ENCODE peak calls at places on chromosomes 16 and 17, in seven cellular contexts. Y is endothelial cell, P is heart right ventricle, V is ascending aorta, N is lower lobe of right lung, F is natural killer cell, A is fibroblast of mammary gland. Q is an unnamed sample.
A peak's percentile ranks its signal among the peaks of the same experiment; 100 is the strongest.

GRCh38 chr16:2043296-2043979 is 4.2 kb downstream of the NTHL1 start:
- DNase-seq in V (no peak), N (no peak), F (no peak), Y (no peak), A (no peak), P (no peak), Q (peak; percentile 83)

GRCh38 chr16:56314244-56314850 is 111.0 kb downstream of the AMFR start:
- DNase-seq in P (no peak), Y (no peak), N (no peak), A (no peak), V (no peak), F (no peak), Q (no peak)

GRCh38 chr16:27268376-27269299 is at the start of gene NSMCE1:
- DNase-seq in A (peak; percentile 96), N (peak; percentile 98), F (peak; percentile 98), Y (peak; percentile 91), P (peak; percentile 99), V (peak; percentile 98), Q (peak; percentile 97)

GRCh38 chr17:12421646-12422306 is 243.9 kb upstream of the MYOCD start:
- DNase-seq in N (no peak), Y (no peak), P (no peak), V (no peak), A (no peak), F (no peak), Q (no peak)

GRCh38 chr16:71254832-71255560 is 24.5 kb upstream of the HYDIN start:
- DNase-seq in A (no peak), V (no peak), N (no peak), Y (no peak), P (no peak), F (no peak), Q (no peak)

GRCh38 chr16:70736454-70737376 is 50.9 kb upstream of the MTSS2 start:
- DNase-seq in N (no peak), V (no peak), P (no peak), F (no peak), A (peak; percentile 33), Y (no peak), Q (peak; percentile 71)

GRCh38 chr16:58584831-58585505 is 44.7 kb downstream of the CNOT1 start:
- DNase-seq in F (no peak), Y (no peak), V (no peak), N (no peak), P (no peak), A (no peak), Q (no peak)

GRCh38 chr17:50637829-50638571 is 3.3 kb downstream of the ABCC3 start:
- DNase-seq in F (no peak), A (no peak), P (no peak), Y (no peak), V (no peak), N (no peak), Q (peak; percentile 21)

GRCh38 chr16:68232335-68232734 is 3.6 kb downstream of the ESRP2 start:
- DNase-seq in A (no peak), F (no peak), N (peak; percentile 50), V (peak; percentile 61), Y (no peak), P (no peak), Q (peak; percentile 32)

GRCh38 chr17:59859444-59860025 is 33.2 kb downstream of the TUBD1 start:
- DNase-seq in Y (no peak), A (peak; percentile 78), N (no peak), F (no peak), V (no peak), P (no peak), Q (no peak)

GRCh38 chr17:1413281-1413791 is 13.3 kb upstream of the YWHAE start:
- DNase-seq in Y (no peak), F (no peak), A (peak; percentile 94), P (peak; percentile 68), V (peak; percentile 88), N (peak; percentile 63), Q (peak; percentile 76)

GRCh38 chr17:53722407-53722806 is 100.3 kb upstream of the KIF2B start:
- DNase-seq in Y (no peak), V (no peak), N (no peak), A (peak; percentile 97), P (no peak), F (no peak), Q (no peak)

GRCh38 chr16:23186171-23186570 is 3.6 kb downstream of the SCNN1G start:
- DNase-seq in N (no peak), A (no peak), Y (no peak), P (peak; percentile 17), F (no peak), V (no peak), Q (no peak)

GRCh38 chr16:76913046-76913445 is 277.9 kb upstream of the MON1B start:
- DNase-seq in F (no peak), N (no peak), A (peak; percentile 56), Y (no peak), P (no peak), V (no peak), Q (no peak)

GRCh38 chr17:50267074-50267841 is 7.0 kb upstream of the TMEM92 start:
- DNase-seq in Y (no peak), V (peak; percentile 63), F (no peak), A (peak; percentile 68), P (no peak), N (peak; percentile 36), Q (no peak)

GRCh38 chr17:58344047-58344790 is 7.8 kb downstream of the SUPT4H1 start:
- DNase-seq in P (no peak), A (no peak), N (no peak), F (peak; percentile 83), Y (no peak), V (no peak), Q (no peak)

GRCh38 chr17:67379251-67379630 is 2.2 kb downstream of the PITPNC1 start:
- DNase-seq in A (no peak), F (no peak), V (no peak), P (no peak), Y (no peak), N (no peak), Q (no peak)

DNA sequence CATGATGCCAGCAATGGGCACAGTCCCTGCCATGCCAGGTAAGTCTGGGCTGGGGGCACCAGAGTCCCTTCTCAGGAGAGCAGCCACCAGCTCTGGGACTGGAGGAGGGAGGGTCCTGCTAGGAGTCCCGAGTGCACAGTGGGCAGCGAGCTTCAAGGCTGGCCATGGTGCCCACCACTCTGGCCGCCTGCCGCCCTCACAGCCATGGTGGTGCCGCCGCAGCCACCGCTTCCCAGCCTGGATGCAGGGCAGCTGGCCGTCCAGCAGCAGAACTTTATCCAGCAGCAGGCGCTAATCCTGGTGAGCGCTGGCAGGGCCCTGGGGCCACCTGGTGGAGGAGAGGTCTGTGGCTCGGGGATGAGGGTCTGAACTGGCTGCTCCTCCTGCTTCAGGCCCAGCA is 17.9 kb upstream of the SMIM5 start:
- DNase-seq in Y (no peak), V (no peak), F (no peak), N (no peak), P (no peak), A (no peak), Q (no peak)
- TF ChIP-seq CTCF in Y (no peak), V (no peak), F (no peak), N (no peak), P (no peak), A (no peak), Q (no peak)

DNA sequence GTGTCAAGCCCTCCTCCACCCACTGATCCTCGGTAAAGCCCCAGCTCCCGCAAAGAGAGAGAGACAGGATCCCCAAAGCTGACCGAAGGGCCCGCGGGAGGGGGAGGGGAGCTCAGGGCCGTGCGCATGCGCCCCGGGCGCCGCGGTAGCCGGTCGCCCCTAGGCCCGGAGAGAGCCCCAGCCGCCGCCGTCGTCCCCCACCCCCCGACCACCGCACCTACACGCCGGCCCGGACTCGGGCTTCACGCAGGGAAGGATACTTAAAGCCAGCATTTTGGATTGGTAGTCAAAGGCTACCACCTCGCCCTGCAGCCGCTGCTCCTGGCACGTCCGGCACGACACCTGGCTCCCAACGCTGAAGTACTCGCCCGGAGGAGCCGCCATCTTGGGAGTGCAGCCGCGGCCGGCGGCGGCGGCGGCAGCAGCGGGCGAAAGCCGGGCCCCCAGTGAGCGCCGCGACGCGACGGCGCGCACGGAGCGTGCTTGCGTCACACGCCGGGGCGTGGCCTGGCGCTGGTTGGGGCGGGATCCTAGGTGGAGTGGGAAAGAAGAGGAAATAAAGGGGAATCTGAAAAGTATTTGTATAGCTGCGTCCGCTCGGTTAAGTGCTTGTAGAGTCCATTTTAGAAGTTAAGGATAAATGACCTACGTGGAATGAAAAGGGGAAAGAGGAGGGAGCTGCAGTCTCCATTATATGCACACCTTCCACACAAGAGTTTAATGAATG is at the start of gene LSM12:
- DNase-seq in A (peak; percentile 88), Y (peak; percentile 94), V (peak; percentile 94), F (peak; percentile 92), P (peak; percentile 93), N (peak; percentile 92), Q (peak; percentile 98)
- TF ChIP-seq CTCF in A (no peak), Y (no peak), V (no peak), F (no peak), P (no peak), N (no peak), Q (no peak)

GRCh38 chr17:2475056-2475455 is 36.6 kb downstream of the METTL16 start:
- DNase-seq in A (no peak), Y (no peak), V (no peak), P (no peak), F (no peak), N (no peak), Q (no peak)

GRCh38 chr17:2478446-2478845 is 33.2 kb downstream of the METTL16 start:
- DNase-seq in P (no peak), N (no peak), V (no peak), Y (no peak), A (no peak), F (no peak), Q (no peak)

DNA sequence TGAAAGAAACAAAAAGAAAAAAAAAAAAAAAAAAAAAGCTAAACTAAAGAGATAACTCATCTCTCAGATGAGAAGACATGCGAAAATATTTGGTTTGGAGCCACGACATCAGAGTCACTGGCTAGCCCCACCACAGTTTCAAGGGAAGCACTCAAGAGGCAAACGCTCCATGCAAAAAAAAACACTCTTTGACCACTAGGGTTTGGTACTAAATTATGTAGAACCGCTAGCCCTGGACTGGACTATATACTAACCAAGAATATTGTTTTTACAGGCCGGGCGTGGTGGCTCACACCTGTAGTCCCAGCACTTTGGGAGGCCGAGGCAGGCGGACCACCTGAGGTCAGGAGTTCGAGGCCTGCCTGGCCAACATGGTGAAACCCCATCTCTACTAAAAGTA is 37.3 kb downstream of the METTL16 start:
- DNase-seq in F (no peak), Y (no peak), P (no peak), A (no peak), N (no peak), V (no peak), Q (no peak)
- TF ChIP-seq CTCF in F (no peak), Y (no peak), P (no peak), A (no peak), N (no peak), V (no peak), Q (no peak)

DNA sequence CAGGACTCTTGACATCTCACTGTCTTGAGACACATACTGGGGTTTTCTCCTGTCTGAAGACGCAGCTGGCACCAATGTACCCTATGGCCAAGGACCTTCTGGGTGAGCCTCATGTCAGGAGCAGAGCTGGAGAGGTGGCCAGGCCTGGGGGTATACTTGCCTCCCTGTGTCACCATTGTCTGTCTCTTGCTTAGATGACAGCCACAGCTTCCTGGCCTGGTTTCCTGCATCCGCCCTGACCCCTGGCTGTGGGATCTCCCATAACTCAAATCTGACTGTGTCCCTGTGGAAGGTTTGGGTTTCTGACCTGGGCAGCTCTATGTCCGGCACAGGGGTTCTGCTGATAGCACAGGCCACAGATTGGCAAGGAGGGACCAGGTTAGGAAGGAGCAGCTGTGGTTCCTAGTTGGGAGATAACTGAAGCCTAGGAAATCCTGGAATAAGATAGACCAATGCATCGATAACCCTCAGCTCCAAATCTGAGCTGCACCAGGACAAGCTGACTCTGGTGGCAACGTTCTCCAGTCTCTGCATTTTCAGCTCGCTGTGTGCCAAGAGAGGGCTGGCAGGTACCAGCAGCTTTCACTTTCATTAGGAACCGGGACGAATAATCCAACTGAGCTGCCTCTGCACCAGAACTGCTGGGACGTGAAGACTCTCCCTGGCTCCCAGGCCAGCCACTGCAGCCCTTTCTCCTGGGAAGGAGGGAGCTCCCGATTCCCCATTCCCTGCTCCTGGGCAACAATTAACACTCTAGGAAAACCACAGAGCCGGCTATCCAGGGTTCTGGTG is 5.0 kb downstream of the DEXI start:
- DNase-seq in P (no peak), V (no peak), F (no peak), Y (no peak), N (no peak), A (no peak), Q (peak; percentile 32)
- TF ChIP-seq CTCF in P (no peak), V (no peak), F (no peak), Y (no peak), N (no peak), A (no peak), Q (no peak)